ENCODE peak calls at places on chromosomes 7 and 10, in five cellular contexts. H is hepatocyte, Z is GM23338, G is ovary, D is Peyer's patch. A is an unnamed sample.

GRCh38 chr10:129586897-129587443 is 119.9 kb downstream of the MGMT start:
- DNase-seq in D (no peak), Z (peak), H (no peak), G (no peak), A (no peak)

GRCh38 chr10:21534611-21535493 is 820 bp downstream of the MLLT10 start:
- DNase-seq in D (peak), H (peak), G (peak), Z (peak), A (peak)

GRCh38 chr10:22481687-22482539 is 136.6 kb downstream of the SPAG6 start:
- DNase-seq in H (no peak), D (no peak), G (no peak), Z (peak), A (no peak)

GRCh38 chr7:33485746-33486491 is 356.6 kb downstream of the BBS9 start:
- DNase-seq in D (no peak), G (no peak), Z (no peak), H (no peak), A (no peak)

GRCh38 chr7:28103984-28104628 is 76.5 kb downstream of the JAZF1 start:
- DNase-seq in Z (no peak), D (no peak), G (peak), H (no peak), A (no peak)

GRCh38 chr10:79280956-79281355 is 66.3 kb upstream of the PPIF start:
- DNase-seq in Z (no peak), D (no peak), H (no peak), G (no peak), A (no peak)

GRCh38 chr10:34088208-34088794 is 726.8 kb downstream of the PARD3 start:
- DNase-seq in G (no peak), Z (no peak), D (no peak), H (no peak), A (no peak)

GRCh38 chr7:42876182-42877068 is 35.4 kb downstream of the C7orf25 start:
- DNase-seq in H (peak), G (peak), D (no peak), Z (peak), A (peak)

GRCh38 chr7:120344276-120344675 is 71.3 kb downstream of the KCND2 start:
- DNase-seq in Z (no peak), H (no peak), D (no peak), G (no peak), A (no peak)

GRCh38 chr7:27617651-27618381 is 44.9 kb downstream of the HIBADH start:
- DNase-seq in G (no peak), Z (no peak), H (no peak), D (no peak), A (no peak)

GRCh38 chr10:69756279-69756678 is 45.4 kb upstream of the COL13A1 start:
- DNase-seq in D (no peak), Z (no peak), G (no peak), H (no peak), A (no peak)

GRCh38 chr10:69758310-69758728 is 43.4 kb upstream of the COL13A1 start:
- DNase-seq in H (no peak), G (no peak), Z (no peak), D (no peak), A (no peak)

GRCh38 chr10:69757553-69758309 is 44.0 kb upstream of the COL13A1 start:
- DNase-seq in H (peak), Z (no peak), G (peak), D (no peak), A (peak)

GRCh38 chr10:69759641-69760040 is 42.1 kb upstream of the COL13A1 start:
- DNase-seq in G (no peak), D (no peak), H (no peak), Z (no peak), A (no peak)

DNA sequence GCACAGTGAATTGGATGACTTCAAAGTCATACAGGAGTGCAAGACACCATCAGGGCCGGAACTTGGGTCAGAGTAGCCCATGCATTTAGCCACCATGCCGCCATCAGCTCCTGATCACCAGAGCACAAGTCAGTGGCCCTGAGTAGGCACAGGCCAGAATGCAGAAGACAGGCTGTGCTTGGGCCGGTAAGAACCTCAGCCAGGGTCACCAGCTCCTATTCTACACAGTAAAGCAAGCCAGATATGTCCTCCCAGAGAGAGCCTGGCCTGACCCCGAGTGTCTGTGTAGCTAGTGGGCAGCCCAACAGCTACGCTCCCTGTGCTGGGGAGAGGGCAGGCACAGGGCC is 44.5 kb upstream of the COL13A1 start:
- DNase-seq in G (no peak), Z (no peak), H (no peak), D (no peak), A (no peak)
- H3K27ac ChIP-seq in G (no peak), Z (no peak), H (peak), D (no peak), A (peak)

GRCh38 chr10:121647401-121647800 is 49.2 kb upstream of the FGFR2 start:
- DNase-seq in H (no peak), Z (no peak), G (no peak), D (no peak), A (no peak)
- H3K27ac ChIP-seq in H (no peak), Z (no peak), G (no peak), D (no peak), A (no peak)

DNA sequence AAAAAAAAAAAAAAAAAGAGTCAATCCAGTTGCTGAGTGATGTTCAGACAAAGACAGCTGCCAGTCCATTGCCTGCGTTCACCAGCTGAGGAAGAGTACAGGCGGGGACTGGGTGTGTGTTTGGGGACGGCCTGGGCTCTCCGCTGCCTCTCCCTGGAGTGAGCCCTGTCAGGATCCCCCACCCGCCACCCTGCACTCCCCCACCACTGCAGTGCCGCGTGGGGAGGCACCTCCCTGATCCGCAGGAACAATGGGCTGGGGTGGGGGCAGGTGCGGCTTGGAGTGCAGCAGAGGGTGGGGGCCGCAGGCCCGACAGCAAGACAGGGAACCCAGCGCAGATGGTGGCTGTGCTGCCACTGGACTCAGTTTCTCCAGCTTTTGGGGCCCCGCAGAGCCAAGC is 1.4 kb downstream of the HSPA12A start:
- DNase-seq in D (no peak), G (no peak), Z (peak), H (no peak), A (no peak)
- H3K27ac ChIP-seq in D (peak), G (peak), Z (no peak), H (no peak), A (no peak)

GRCh38 chr7:128323489-128324362 is 20.0 kb downstream of the RBM28 start:
- DNase-seq in D (no peak), G (no peak), H (no peak), Z (no peak), A (no peak)
- H3K27ac ChIP-seq in D (no peak), G (no peak), H (no peak), Z (no peak), A (no peak)

DNA sequence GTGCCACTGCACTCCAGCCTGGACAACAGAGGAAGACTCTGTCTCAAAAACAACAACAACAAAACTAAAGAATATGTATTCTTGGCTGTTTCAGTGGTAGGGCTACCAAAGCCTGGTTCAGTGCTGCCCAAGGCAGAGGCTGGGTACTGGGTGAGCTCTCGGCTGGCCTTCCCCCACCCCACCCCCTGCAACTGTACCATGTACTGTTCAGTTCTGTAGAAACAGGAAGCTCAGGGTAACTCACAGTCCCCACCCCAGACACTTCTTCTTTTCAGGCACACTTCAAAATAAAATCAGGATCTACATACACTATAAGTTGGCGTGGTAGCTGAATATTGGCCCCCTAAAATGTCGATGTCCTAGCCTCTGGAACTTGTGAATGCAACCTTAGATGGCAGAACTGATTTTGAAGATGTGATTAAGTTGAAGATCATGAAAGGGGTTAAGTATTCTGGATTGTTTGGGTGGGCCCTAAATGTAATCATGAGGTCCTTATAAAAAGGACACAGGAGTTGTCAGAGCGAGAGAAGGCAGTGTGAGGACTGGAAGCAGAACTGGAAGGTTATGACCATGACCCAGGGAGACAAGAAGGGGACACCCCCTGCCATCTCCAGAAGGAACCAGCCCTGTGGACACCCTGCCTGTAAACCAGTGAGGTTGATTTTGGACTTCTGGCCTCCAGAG is 31.2 kb downstream of the TBXAS1 start:
- DNase-seq in G (no peak), Z (no peak), D (no peak), H (no peak), A (no peak)
- H3K27ac ChIP-seq in G (no peak), Z (no peak), D (peak), H (no peak), A (no peak)

A was measured in SJCRH30.